ENCODE peak calls at places on chromosomes 4 and X, in four cellular contexts. Q, S, J and M are unnamed samples. For H3K9me3, the result is how much of the 10 kb centered on the place peaks cover.

GRCh38 chrX:154056739-154057367 is 37.2 kb upstream of the IRAK1 start:
- DNase-seq in S (peak), Q (no peak), J (no peak), M (no peak)

GRCh38 chr4:2914220-2915126 is 48.7 kb downstream of the NOP14 start:
- DNase-seq in Q (no peak), J (no peak), S (no peak), M (no peak)

GRCh38 chr4:167890226-167890625 is 202.1 kb upstream of the ANXA10 start:
- DNase-seq in S (no peak), Q (no peak), J (no peak), M (no peak)

GRCh38 chr4:118684873-118685811 is at the start of gene METTL14:
- DNase-seq in J (peak), S (peak), Q (peak), M (peak)

GRCh38 chr4:38177035-38177791 is 217.0 kb downstream of the PTTG2 start:
- DNase-seq in S (no peak), Q (no peak), J (no peak), M (no peak)

GRCh38 chrX:24902808-24903207 is 113.0 kb downstream of the ARX start:
- DNase-seq in J (no peak), S (no peak), Q (no peak), M (no peak)

GRCh38 chr4:159344877-159345276 is 242.0 kb downstream of the RAPGEF2 start:
- DNase-seq in J (no peak), Q (no peak), S (no peak), M (no peak)

GRCh38 chrX:20906571-20906970 is 467.6 kb upstream of the CNKSR2 start:
- DNase-seq in J (no peak), Q (no peak), S (no peak), M (no peak)

GRCh38 chr4:22465349-22465748 is 50.5 kb downstream of the ADGRA3 start:
- DNase-seq in J (no peak), Q (no peak), S (no peak), M (no peak)

GRCh38 chrX:79975605-79976004 is 38.9 kb upstream of the TBX22 start:
- DNase-seq in S (no peak), J (no peak), Q (no peak), M (no peak)

GRCh38 chr4:10056334-10057022 is 35.2 kb upstream of the SLC2A9 start:
- DNase-seq in Q (no peak), J (no peak), S (peak), M (no peak)

GRCh38 chr4:184782731-184783472 is 42.9 kb downstream of the ACSL1 start:
- DNase-seq in Q (no peak), J (no peak), S (no peak), M (no peak)

GRCh38 chr4:87783781-87784180 is 15.6 kb upstream of the IBSP start:
- DNase-seq in J (no peak), Q (no peak), S (no peak), M (no peak)

GRCh38 chr4:87458913-87459312 is 36.5 kb downstream of the NUDT9 start:
- DNase-seq in J (no peak), Q (no peak), S (no peak), M (no peak)

GRCh38 chrX:78321809-78322208 is 5.6 kb downstream of the CYSLTR1 start:
- DNase-seq in Q (no peak), S (no peak), J (no peak), M (no peak)

GRCh38 chr4:26130173-26130572 is 190.6 kb upstream of the RBPJ start:
- DNase-seq in S (no peak), Q (no peak), J (no peak), M (peak)

GRCh38 chr4:147019061-147019460 is 73.4 kb upstream of the TTC29 start:
- DNase-seq in J (no peak), Q (no peak), S (peak), M (no peak)

GRCh38 chr4:48109413-48110263 is 24.4 kb downstream of the TXK start:
- DNase-seq in J (no peak), Q (no peak), S (peak), M (no peak)

GRCh38 chr4:47933798-47934197 is 19.4 kb upstream of the NFXL1 start:
- DNase-seq in J (no peak), S (peak), Q (no peak), M (no peak)

GRCh38 chrX:123962006-123962485 is 540 bp downstream of the STAG2 start:
- DNase-seq in J (no peak), Q (no peak), S (no peak), M (no peak)

GRCh38 chr4:95877636-95878035 is 37.7 kb downstream of the PDHA2 start:
- DNase-seq in J (no peak), S (no peak), Q (no peak), M (no peak)

GRCh38 chrX:19563746-19564145 is 48.4 kb upstream of the MAP3K15 start:
- DNase-seq in S (no peak), Q (no peak), J (no peak), M (no peak)

GRCh38 chr4:1293981-1294380 is 4.3 kb downstream of the MAEA start:
- DNase-seq in S (no peak), Q (no peak), J (no peak), M (no peak)

GRCh38 chr4:177220376-177220775 is 89.3 kb upstream of the NEIL3 start:
- DNase-seq in Q (no peak), J (no peak), S (no peak), M (no peak)

GRCh38 chr4:90030202-90030601 is 97.0 kb upstream of the CCSER1 start:
- DNase-seq in S (no peak), Q (no peak), J (no peak), M (no peak)

GRCh38 chrX:15399901-15400500 is 15.8 kb upstream of the VEGFD start:
- DNase-seq in S (peak), Q (no peak), J (no peak), M (no peak)

GRCh38 chr4:71344067-71344466 is 5.2 kb downstream of the SLC4A4 start:
- DNase-seq in S (no peak), Q (no peak), J (no peak), M (no peak)

GRCh38 chr4:165154482-165154881 is 41.8 kb upstream of the TMEM192 start:
- DNase-seq in J (no peak), S (no peak), Q (no peak), M (no peak)

GRCh38 chrX:31609130-31609529 is 537.3 kb upstream of the FTHL17 start:
- DNase-seq in Q (no peak), J (no peak), S (no peak), M (no peak)

GRCh38 chr4:121789470-121789869 is 11.7 kb upstream of the EXOSC9 start:
- DNase-seq in S (no peak), J (no peak), Q (no peak), M (no peak)

GRCh38 chr4:121788896-121789295 is 12.2 kb upstream of the EXOSC9 start:
- DNase-seq in S (no peak), J (no peak), Q (no peak), M (peak)

GRCh38 chr4:121790976-121791375 is 10.1 kb upstream of the EXOSC9 start:
- DNase-seq in Q (no peak), J (no peak), S (no peak), M (no peak)

GRCh38 chr4:121791481-121791880 is 9.6 kb upstream of the EXOSC9 start:
- DNase-seq in J (no peak), Q (no peak), S (no peak), M (no peak)

DNA sequence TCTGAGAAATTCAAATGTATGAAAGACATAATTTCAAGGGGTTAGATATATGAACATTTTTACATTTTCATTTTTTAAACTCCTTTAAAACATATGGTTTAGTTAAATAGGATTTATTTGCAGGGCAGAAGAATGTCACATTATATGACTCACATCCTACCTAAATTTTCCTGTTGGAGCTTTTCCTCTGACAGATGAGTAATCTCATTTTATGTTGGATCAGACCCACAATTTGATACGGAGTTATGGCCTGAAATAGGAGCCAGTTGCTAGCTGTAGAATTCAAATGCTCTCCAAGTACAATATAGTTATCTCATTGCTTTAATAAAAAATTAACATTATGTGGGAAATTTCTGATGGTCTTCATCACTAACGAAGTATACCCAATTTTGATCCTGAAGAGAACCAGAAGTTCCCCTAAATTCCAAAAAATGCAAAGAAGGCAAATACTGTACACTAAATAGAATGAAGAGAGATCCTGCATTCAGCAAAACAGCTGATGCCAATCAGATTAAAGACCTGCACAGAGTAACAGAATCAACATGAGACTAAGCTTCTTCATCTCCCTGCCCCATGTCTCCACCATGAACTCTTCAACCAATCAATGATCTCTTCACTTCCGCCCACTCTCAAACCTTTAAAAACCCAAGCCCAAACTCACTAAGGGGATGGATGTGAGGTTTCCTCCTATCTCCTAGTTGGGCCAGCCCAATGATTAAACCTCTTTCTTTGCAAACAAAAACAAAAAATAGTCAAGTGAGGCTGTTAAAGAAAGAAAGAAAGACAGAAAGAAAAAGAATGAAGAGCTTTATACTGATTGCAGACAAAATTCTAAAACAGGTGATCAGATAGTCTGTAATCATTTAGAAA is 10.9 kb upstream of the EXOSC9 start:
- DNase-seq in S (no peak), Q (no peak), J (no peak), M (no peak)
- TF ChIP-seq SUZ12 in S (no peak), Q (no peak), J (no peak), M (no peak)

DNA sequence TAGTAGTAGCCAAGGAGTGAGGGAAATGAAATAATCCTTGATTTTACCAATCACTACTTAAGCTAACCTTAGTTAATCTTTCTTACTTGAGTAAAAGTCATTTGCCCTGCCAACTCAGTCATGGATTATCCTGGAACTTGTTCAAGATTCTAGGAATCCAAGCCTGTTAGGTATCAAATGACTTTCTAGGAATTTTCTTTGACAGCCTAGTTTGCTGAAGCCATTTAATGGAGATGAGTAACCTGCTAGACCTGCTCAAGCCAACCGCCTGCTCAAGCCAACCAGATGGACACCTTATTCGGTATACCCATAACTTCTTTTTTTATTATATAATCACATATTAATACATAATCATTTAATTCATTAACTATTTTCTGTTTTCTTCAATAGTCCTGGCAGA is 180.4 kb downstream of the KLHL13 start:
- DNase-seq in Q (no peak), J (no peak), S (no peak), M (no peak)
- H3K9me3 ChIP-seq in Q (under half), J (under half), S (under half), M (under half)

DNA sequence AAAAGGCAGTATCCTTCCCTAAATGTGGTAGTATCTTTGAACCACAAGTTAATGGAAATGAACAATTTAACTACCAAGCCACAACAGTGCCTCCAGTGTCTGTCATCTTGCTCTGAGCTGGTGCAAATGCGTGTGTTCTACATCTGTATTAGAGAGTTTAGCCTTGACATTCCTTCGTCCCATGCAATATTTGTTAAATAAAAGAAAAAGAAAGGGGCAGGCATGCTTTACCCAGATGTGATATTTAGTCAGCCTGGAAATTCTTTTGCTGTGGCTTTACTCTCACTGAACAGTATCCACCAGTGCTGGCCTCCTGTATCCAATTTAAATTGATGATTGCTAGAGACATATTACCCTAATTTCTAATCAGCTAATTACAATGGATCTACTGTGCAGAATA is 310.5 kb downstream of the CFAP299 start:
- DNase-seq in S (peak), Q (no peak), J (no peak), M (no peak)
- TF ChIP-seq SUZ12 in S (no peak), Q (no peak), J (no peak), M (no peak)

GRCh38 chrX:39301041-39301440 is 499.8 kb downstream of the MID1IP1 start:
- DNase-seq in Q (no peak), S (no peak), J (no peak), M (no peak)
- H3K9me3 ChIP-seq in Q (under half), S (under half), J (under half), M (under half)

DNA sequence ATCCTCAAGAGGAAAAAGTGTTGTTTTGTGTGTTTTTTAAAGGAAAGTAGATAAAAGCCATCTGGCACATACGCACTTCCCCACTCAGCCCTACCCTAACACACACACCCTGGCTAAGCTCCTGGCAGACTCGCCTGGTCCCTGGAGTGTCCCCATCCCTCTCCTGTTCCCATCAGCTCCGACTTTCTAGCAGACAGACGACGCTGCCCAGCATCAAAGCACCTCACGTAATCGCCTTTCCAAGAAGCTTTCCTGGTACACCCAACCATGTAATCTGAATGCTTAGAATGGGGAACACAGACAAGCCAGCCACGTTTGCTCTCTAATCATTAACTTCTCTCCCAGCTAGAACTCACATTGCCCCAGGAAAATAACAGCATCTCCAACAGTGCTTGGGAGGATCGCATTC is 116.2 kb downstream of the AFAP1 start:
- DNase-seq in J (no peak), Q (no peak), S (peak), M (no peak)
- TF ChIP-seq SUZ12 in J (no peak), Q (no peak), S (no peak), M (no peak)

DNA sequence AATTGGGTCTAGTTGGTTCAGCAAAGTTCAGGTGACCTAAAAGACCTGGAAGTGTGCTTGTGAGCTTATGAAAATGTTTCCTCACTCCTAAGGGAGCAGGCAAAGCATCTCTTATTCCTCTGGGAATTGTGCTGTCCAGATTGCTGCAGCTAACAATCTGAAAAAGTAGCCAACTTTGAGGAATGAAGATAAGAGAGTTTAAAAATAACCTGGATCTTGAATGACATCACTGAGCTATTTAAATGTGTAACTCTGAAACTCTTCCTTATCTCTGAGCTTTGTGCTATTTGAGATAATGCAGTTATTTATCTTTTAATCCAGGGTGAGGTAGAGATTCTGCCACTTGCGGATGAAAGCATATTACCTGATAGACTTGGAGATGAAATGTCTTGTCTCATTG is 384.8 kb downstream of the PPP4R3C start:
- DNase-seq in J (no peak), Q (no peak), S (no peak), M (no peak)
- H3K9me3 ChIP-seq in J (under half), Q (under half), S (under half), M (under half)

GRCh38 chr4:69907151-69907550 is 23.7 kb upstream of the CSN1S1 start:
- DNase-seq in J (no peak), S (no peak), Q (no peak), M (no peak)
- TF ChIP-seq SUZ12 in J (no peak), S (no peak), Q (no peak), M (no peak)

GRCh38 chr4:80619070-80619674 is 283.6 kb downstream of the CFAP299 start:
- DNase-seq in Q (no peak), J (no peak), S (peak), M (no peak)
- H3K9me3 ChIP-seq in Q (under half), J (under half), S (under half), M (under half)